ENCODE peak calls at places on chromosomes 13 and 19, in nine cellular contexts. D is GM04504; U is DMS153; I is occipital lobe; C is AG09309; F is prostate gland; G is CD4-positive, alpha-beta T cell; L is activated CD4-positive, alpha-beta T cell treated with anti-CD3 and anti-CD28 coated beads for 48 hours; P is activated T-helper 1 cell treated with anti-CD3 and anti-CD28 coated beads, Interleukin-12 subunit alpha, Interleukin-12 subunit beta, Interleukin-2, Interleukin-4 antibody, amounts not matched to agents 30 ng/mL and 10 ng/mL and 1 ng/mL, durations not matched to agents 14 hours and 24 hours and 36 hours. T is an unnamed sample.
A peak's percentile ranks its signal among the peaks of the same experiment; 100 is the strongest.

GRCh38 chr19:18995804-18996241 is 37.5 kb downstream of the SUGP2 start:
- DNase-seq in D (peak; percentile 63), U (no peak), I (peak; percentile 65), C (peak; percentile 62), F (peak; percentile 30), G (no peak), L (peak; percentile 51), P (no peak), T (peak; percentile 67)

GRCh38 chr19:51489113-51489512 is 10.8 kb downstream of the CEACAM18 start:
- DNase-seq in D (no peak), U (no peak), I (no peak), C (no peak), F (no peak), G (no peak), L (peak; percentile 45), P (no peak), T (no peak)

GRCh38 chr19:33404506-33404905 is 31.0 kb downstream of the CEBPG start:
- DNase-seq in D (no peak), U (no peak), I (no peak), C (no peak), F (no peak), G (no peak), L (no peak), P (no peak), T (no peak)

GRCh38 chr19:33441277-33441699 is 67.8 kb downstream of the CEBPG start:
- DNase-seq in D (no peak), U (no peak), I (no peak), C (no peak), F (no peak), G (no peak), L (no peak), P (no peak), T (no peak)

GRCh38 chr13:20580257-20580656 is 13.3 kb downstream of the IFT88 start:
- DNase-seq in D (no peak), U (no peak), I (no peak), C (no peak), F (no peak), G (no peak), L (no peak), P (no peak), T (no peak)

GRCh38 chr13:48214519-48215121 is 18.4 kb upstream of the ITM2B start:
- DNase-seq in D (no peak), U (no peak), I (no peak), C (no peak), F (no peak), G (no peak), L (peak; percentile 32), P (no peak), T (no peak)

GRCh38 chr13:77521194-77521593 is 14.3 kb upstream of the SCEL start:
- DNase-seq in D (no peak), U (no peak), I (no peak), C (no peak), F (no peak), G (no peak), L (no peak), P (no peak), T (no peak)

GRCh38 chr19:31349160-31349881 is at the start of gene TSHZ3:
- DNase-seq in D (peak; percentile 53), U (no peak), I (peak; percentile 65), C (peak; percentile 64), F (peak; percentile 72), G (no peak), L (peak; percentile 47), P (peak; percentile 40), T (peak; percentile 49)

GRCh38 chr13:18995259-18995873 is 186.3 kb downstream of the TUBA3C start:
- DNase-seq in D (no peak), U (no peak), I (no peak), C (no peak), F (no peak), G (no peak), L (no peak), P (no peak), T (no peak)

GRCh38 chr13:72121466-72121865 is 254.5 kb upstream of the DACH1 start:
- DNase-seq in D (no peak), U (no peak), I (no peak), C (no peak), F (no peak), G (no peak), L (no peak), P (no peak), T (no peak)

GRCh38 chr13:27952931-27953670 is 16.0 kb downstream of the CDX2 start:
- DNase-seq in D (no peak), U (no peak), I (no peak), C (no peak), F (no peak), G (no peak), L (no peak), P (no peak), T (no peak)

GRCh38 chr13:41452462-41452861 is 4.9 kb upstream of the RGCC start:
- DNase-seq in D (no peak), U (no peak), I (no peak), C (no peak), F (no peak), G (no peak), L (no peak), P (no peak), T (no peak)

GRCh38 chr19:10797541-10798256 is 38.3 kb downstream of the TMED1 start:
- DNase-seq in D (no peak), U (no peak), I (peak; percentile 35), C (no peak), F (no peak), G (peak; percentile 70), L (peak; percentile 91), P (peak; percentile 92), T (no peak)

GRCh38 chr13:75876371-75877050 is 240.4 kb downstream of the LMO7 start:
- DNase-seq in D (peak; percentile 30), U (peak; percentile 20), I (peak; percentile 19), C (no peak), F (peak; percentile 42), G (peak; percentile 31), L (peak; percentile 63), P (peak; percentile 27), T (peak; percentile 54)

GRCh38 chr13:44136693-44137268 is 236.8 kb upstream of the SERP2 start:
- DNase-seq in D (no peak), U (no peak), I (no peak), C (no peak), F (no peak), G (no peak), L (no peak), P (no peak), T (no peak)

GRCh38 chr19:55216461-55217198 is 7.3 kb upstream of the PTPRH start:
- DNase-seq in D (peak; percentile 98), U (peak; percentile 98), I (peak; percentile 84), C (peak; percentile 96), F (peak; percentile 31), G (peak; percentile 32), L (peak; percentile 80), P (peak; percentile 31), T (peak; percentile 90)

GRCh38 chr13:33727356-33728083 is 90.4 kb upstream of the RFC3 start:
- DNase-seq in D (no peak), U (no peak), I (no peak), C (no peak), F (no peak), G (no peak), L (no peak), P (no peak), T (no peak)

GRCh38 chr19:16677060-16677459 is 16.1 kb downstream of the TMEM38A start:
- DNase-seq in D (no peak), U (no peak), I (no peak), C (no peak), F (no peak), G (no peak), L (no peak), P (no peak), T (no peak)

GRCh38 chr13:75357576-75358295 is 124.2 kb downstream of the TBC1D4 start:
- DNase-seq in D (no peak), U (no peak), I (no peak), C (no peak), F (no peak), G (peak; percentile 32), L (peak; percentile 67), P (no peak), T (peak; percentile 61)

GRCh38 chr13:113404723-113405471 is 41.0 kb upstream of the GRTP1 start:
- DNase-seq in D (no peak), U (peak; percentile 7), I (no peak), C (no peak), F (no peak), G (no peak), L (no peak), P (no peak), T (no peak)

GRCh38 chr13:39037410-39037879 is 444 bp downstream of the PROSER1 start:
- DNase-seq in D (no peak), U (no peak), I (peak; percentile 39), C (no peak), F (no peak), G (no peak), L (no peak), P (no peak), T (no peak)

GRCh38 chr13:37621811-37622361 is 23.3 kb upstream of the POSTN start:
- DNase-seq in D (peak; percentile 90), U (no peak), I (no peak), C (peak; percentile 78), F (no peak), G (no peak), L (no peak), P (no peak), T (no peak)

GRCh38 chr19:8569066-8569761 is 8.0 kb downstream of the MYO1F start:
- DNase-seq in D (peak; percentile 84), U (no peak), I (no peak), C (peak; percentile 90), F (no peak), G (peak; percentile 52), L (peak; percentile 67), P (peak; percentile 78), T (peak; percentile 80)

GRCh38 chr13:110012102-110012739 is 225.8 kb upstream of the IRS2 start:
- DNase-seq in D (peak; percentile 66), U (no peak), I (no peak), C (peak; percentile 83), F (no peak), G (no peak), L (no peak), P (no peak), T (no peak)

GRCh38 chr19:36449059-36449670 is 30.7 kb upstream of the ZFP82 start:
- DNase-seq in D (no peak), U (no peak), I (no peak), C (no peak), F (no peak), G (no peak), L (no peak), P (no peak), T (no peak)